ENCODE peak calls at places on chromosomes 3 and 15, in eight cellular contexts. H is fibroblast of lung, C is kidney epithelial cell, I is AG04450, Y is upper lobe of right lung, R is BJ, A is epithelial cell of esophagus, X is A673. B is an unnamed sample.

GRCh38 chr15:57456559-57456958 is 80.3 kb downstream of the CGNL1 start:
- DNase-seq in H (no peak), C (no peak), I (no peak), Y (no peak), R (no peak), A (no peak), X (no peak), B (no peak)

GRCh38 chr3:11832964-11833621 is 13.6 kb downstream of the TAMM41 start:
- DNase-seq in H (no peak), C (no peak), I (no peak), Y (no peak), R (no peak), A (no peak), X (no peak), B (no peak)

GRCh38 chr15:91948001-91948608 is 94.6 kb downstream of the SLCO3A1 start:
- DNase-seq in H (peak; percentile 16), C (peak; percentile 69), I (peak; percentile 29), Y (no peak), R (no peak), A (peak; percentile 96), X (no peak), B (no peak)

GRCh38 chr3:150371741-150372254 is 36.3 kb upstream of the TSC22D2 start:
- DNase-seq in H (peak; percentile 98), C (peak; percentile 99), I (peak; percentile 97), Y (no peak), R (peak; percentile 99), A (peak; percentile 100), X (peak; percentile 97), B (no peak)

GRCh38 chr3:58029842-58030584 is 21.8 kb downstream of the FLNB start:
- DNase-seq in H (no peak), C (no peak), I (no peak), Y (no peak), R (no peak), A (peak; percentile 80), X (no peak), B (no peak)

GRCh38 chr15:56249080-56249479 is 5.4 kb upstream of the RFX7 start:
- DNase-seq in H (peak; percentile 68), C (peak; percentile 42), I (no peak), Y (no peak), R (no peak), A (peak; percentile 82), X (peak; percentile 74), B (no peak)

GRCh38 chr3:129665024-129665768 is 58.7 kb upstream of the PLXND1 start:
- DNase-seq in H (peak; percentile 53), C (peak; percentile 31), I (no peak), Y (no peak), R (peak; percentile 18), A (peak; percentile 78), X (peak; percentile 58), B (no peak)

GRCh38 chr3:64666171-64666581 is 21.6 kb downstream of the ADAMTS9 start:
- DNase-seq in H (no peak), C (peak; percentile 89), I (no peak), Y (no peak), R (no peak), A (peak; percentile 18), X (no peak), B (no peak)

GRCh38 chr3:127182848-127183714 is 9.8 kb upstream of the PRR23E start:
- DNase-seq in H (no peak), C (no peak), I (no peak), Y (peak; percentile 52), R (no peak), A (no peak), X (no peak), B (peak; percentile 49)

GRCh38 chr15:51796777-51797474 is 32.5 kb upstream of the TMOD3 start:
- DNase-seq in H (peak; percentile 11), C (no peak), I (no peak), Y (no peak), R (no peak), A (peak; percentile 32), X (no peak), B (no peak)

GRCh38 chr3:195384952-195385351 is 57.9 kb downstream of the ACAP2 start:
- DNase-seq in H (no peak), C (no peak), I (no peak), Y (no peak), R (no peak), A (no peak), X (no peak), B (no peak)

DNA sequence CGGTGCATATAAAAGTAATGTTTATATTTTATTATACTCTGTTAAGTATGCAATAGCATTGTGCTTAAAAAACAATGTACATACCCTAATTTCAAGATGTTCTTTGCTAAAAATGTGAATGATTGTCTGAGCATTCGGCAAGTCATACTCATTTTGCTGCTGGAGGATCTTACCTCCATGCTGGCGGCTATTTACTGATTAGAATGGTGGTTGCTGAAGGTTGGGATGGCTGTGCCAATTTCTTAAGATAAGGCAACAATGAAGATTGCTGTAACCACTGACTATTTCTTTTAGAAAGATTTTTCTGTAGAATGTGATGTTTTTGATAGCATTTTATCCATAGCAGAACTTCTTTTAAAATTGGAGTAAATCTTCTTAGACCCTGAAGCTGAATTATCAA is 932.7 kb downstream of the ZPLD1 start:
- DNase-seq in H (no peak), C (no peak), I (no peak), Y (no peak), R (no peak), A (no peak), X (no peak), B (no peak)
- TF ChIP-seq CTCF in H (no peak), C (no peak), I (no peak), Y (no peak), R (no peak), A (no peak), X (no peak), B (no peak)

GRCh38 chr15:37394402-37395099 is 294.2 kb upstream of the MEIS2 start:
- DNase-seq in H (no peak), C (no peak), I (no peak), Y (no peak), R (no peak), A (no peak), X (no peak), B (no peak)
- TF ChIP-seq CTCF in H (no peak), C (no peak), I (no peak), Y (no peak), R (no peak), A (no peak), X (no peak), B (no peak)

DNA sequence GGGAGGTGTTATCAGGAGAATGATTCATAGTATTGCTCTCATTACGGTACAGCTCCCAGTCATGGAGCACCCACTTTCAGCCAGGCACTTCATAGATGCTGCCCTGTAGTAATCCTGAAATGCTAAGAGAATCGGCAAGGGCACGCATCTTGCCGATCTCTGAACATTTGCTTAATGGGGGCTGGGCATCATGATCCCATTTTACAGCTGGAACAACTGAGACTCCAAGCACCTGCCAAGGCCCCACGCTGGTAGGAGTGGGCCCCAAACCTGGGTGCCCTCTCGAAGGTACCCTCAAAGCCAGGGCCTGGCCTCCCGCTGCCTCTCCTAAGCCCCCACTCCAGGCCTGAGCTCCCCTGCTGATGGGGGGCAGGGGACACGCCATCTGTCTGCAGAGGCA is 47.3 kb downstream of the RPN1 start:
- DNase-seq in H (no peak), C (no peak), I (no peak), Y (no peak), R (no peak), A (no peak), X (no peak), B (no peak)
- TF ChIP-seq CTCF in H (no peak), C (no peak), I (no peak), Y (no peak), R (no peak), A (no peak), X (no peak), B (no peak)

GRCh38 chr15:71136159-71137137 is 21.2 kb downstream of the THSD4 start:
- DNase-seq in H (peak; percentile 75), C (peak; percentile 66), I (peak; percentile 70), Y (no peak), R (peak; percentile 54), A (peak; percentile 82), X (peak; percentile 97), B (no peak)
- TF ChIP-seq CTCF in H (no peak), C (peak; percentile 18), I (peak; percentile 36), Y (no peak), R (peak; percentile 41), A (peak; percentile 11), X (no peak), B (no peak)

GRCh38 chr3:31699309-31699953 is 166.7 kb downstream of the STT3B start:
- DNase-seq in H (peak; percentile 9), C (no peak), I (no peak), Y (no peak), R (no peak), A (peak; percentile 68), X (peak; percentile 30), B (no peak)
- TF ChIP-seq CTCF in H (no peak), C (no peak), I (no peak), Y (no peak), R (no peak), A (no peak), X (peak; percentile 16), B (no peak)

GRCh38 chr15:92968926-92969664 is 69.0 kb downstream of the CHD2 start:
- DNase-seq in H (no peak), C (no peak), I (no peak), Y (no peak), R (no peak), A (no peak), X (peak; percentile 33), B (no peak)
- TF ChIP-seq CTCF in H (no peak), C (peak; percentile 20), I (no peak), Y (peak; percentile 18), R (no peak), A (no peak), X (no peak), B (no peak)

GRCh38 chr3:148953094-148953493 is 38.2 kb upstream of the GYG1 start:
- DNase-seq in H (no peak), C (no peak), I (no peak), Y (no peak), R (no peak), A (no peak), X (no peak), B (no peak)
- TF ChIP-seq CTCF in H (no peak), C (no peak), I (no peak), Y (no peak), R (no peak), A (no peak), X (no peak), B (peak; percentile 5)

DNA sequence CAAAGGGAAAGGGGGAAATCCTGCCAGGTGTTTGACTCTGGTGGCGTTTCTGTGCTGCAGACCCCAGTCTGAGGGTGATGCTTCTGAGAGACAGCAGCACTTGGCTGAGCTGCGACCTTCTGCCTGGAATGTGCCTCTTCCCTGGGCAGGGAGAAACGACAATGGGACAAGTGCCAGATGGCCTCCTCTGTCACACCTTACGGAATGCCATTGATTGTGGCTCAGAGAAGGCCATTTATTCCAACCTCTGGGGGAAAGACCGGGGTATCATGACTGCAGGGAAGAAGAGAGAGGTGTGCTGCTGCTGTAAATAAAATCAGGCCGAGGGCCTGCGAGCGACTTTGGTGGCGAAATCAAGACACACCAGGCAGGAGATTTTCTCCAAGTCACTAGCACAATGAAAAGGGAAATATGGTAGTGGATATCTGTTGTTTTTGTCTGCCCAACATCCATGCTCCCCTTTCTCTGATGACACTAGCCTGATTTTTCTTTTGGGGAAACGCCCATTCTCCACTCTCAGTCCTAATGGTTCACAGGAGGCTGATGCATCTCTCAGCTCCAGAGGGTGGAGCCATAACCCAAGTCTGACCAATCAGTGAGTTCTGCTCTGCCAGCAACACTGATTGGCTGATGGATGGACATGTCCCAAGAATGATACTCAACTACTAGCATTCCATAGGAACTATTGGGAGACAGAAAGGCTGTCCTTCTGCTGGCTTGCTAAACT is 336.1 kb downstream of the FOXP1 start:
- DNase-seq in H (peak; percentile 23), C (no peak), I (no peak), Y (no peak), R (no peak), A (peak; percentile 50), X (peak; percentile 44), B (no peak)
- TF ChIP-seq CTCF in H (no peak), C (no peak), I (no peak), Y (no peak), R (no peak), A (no peak), X (no peak), B (no peak)

GRCh38 chr3:19065027-19065426 is 83.3 kb upstream of the KCNH8 start:
- DNase-seq in H (no peak), C (no peak), I (no peak), Y (no peak), R (no peak), A (no peak), X (peak; percentile 3), B (no peak)
- TF ChIP-seq CTCF in H (no peak), C (peak; percentile 30), I (no peak), Y (no peak), R (no peak), A (peak; percentile 35), X (peak; percentile 29), B (peak; percentile 72)

B was measured in progenitor cell of endocrine pancreas.